ENCODE peak calls at places on chromosomes 6 and 20, in eight cellular contexts. U, L, E, B, C, S, X and V are unnamed samples.

GRCh38 chr6:118704911-118705310 is 53.5 kb upstream of the CEP85L start:
- DNase-seq in U (no peak), L (no peak), E (no peak), B (no peak), C (no peak), S (no peak), X (no peak), V (no peak)

GRCh38 chr20:58184984-58185383 is 43.5 kb downstream of the ANKRD60 start:
- DNase-seq in U (no peak), L (no peak), E (no peak), B (no peak), C (no peak), S (no peak), X (no peak), V (no peak)

GRCh38 chr20:54043044-54043967 is 27.1 kb downstream of the BCAS1 start:
- DNase-seq in U (no peak), L (no peak), E (no peak), B (no peak), C (no peak), S (no peak), X (no peak), V (no peak)

GRCh38 chr20:46967647-46968046 is 73.0 kb downstream of the EYA2 start:
- DNase-seq in U (no peak), L (no peak), E (no peak), B (no peak), C (no peak), S (no peak), X (no peak), V (no peak)

GRCh38 chr6:53301801-53302537 is 46.8 kb downstream of the ELOVL5 start:
- DNase-seq in U (no peak), L (no peak), E (no peak), B (no peak), C (no peak), S (no peak), X (no peak), V (no peak)

GRCh38 chr6:9593566-9593965 is 821.3 kb downstream of the TFAP2A start:
- DNase-seq in U (no peak), L (no peak), E (no peak), B (no peak), C (no peak), S (no peak), X (no peak), V (no peak)

GRCh38 chr6:116286773-116287358 is 7.1 kb upstream of the TSPYL1 start:
- DNase-seq in U (no peak), L (no peak), E (no peak), B (no peak), C (no peak), S (no peak), X (no peak), V (no peak)

GRCh38 chr20:19770375-19770774 is 12.3 kb downstream of the RIN2 start:
- DNase-seq in U (no peak), L (no peak), E (no peak), B (no peak), C (no peak), S (no peak), X (no peak), V (no peak)

GRCh38 chr6:156618600-156619205 is 158.5 kb upstream of the ARID1B start:
- DNase-seq in U (peak), L (no peak), E (no peak), B (no peak), C (no peak), S (no peak), X (no peak), V (peak)

GRCh38 chr6:162713926-162714759 is 13.4 kb downstream of the PRKN start:
- DNase-seq in U (no peak), L (no peak), E (no peak), B (no peak), C (no peak), S (no peak), X (no peak), V (no peak)

GRCh38 chr20:52593634-52594033 is 378.5 kb upstream of the TSHZ2 start:
- DNase-seq in U (no peak), L (no peak), E (no peak), B (no peak), C (no peak), S (no peak), X (no peak), V (no peak)

GRCh38 chr6:110125361-110125760 is 54.1 kb downstream of the WASF1 start:
- DNase-seq in U (no peak), L (no peak), E (no peak), B (no peak), C (no peak), S (no peak), X (no peak), V (no peak)

GRCh38 chr6:31737315-31738047 is 1.2 kb upstream of the CLIC1 start:
- DNase-seq in U (no peak), L (peak), E (no peak), B (no peak), C (no peak), S (no peak), X (peak), V (no peak)

GRCh38 chr6:25768566-25768965 is 14.0 kb downstream of the SLC17A4 start:
- DNase-seq in U (no peak), L (no peak), E (no peak), B (no peak), C (no peak), S (no peak), X (no peak), V (no peak)

GRCh38 chr6:166413491-166413951 is 30.8 kb upstream of the MPC1 start:
- DNase-seq in U (no peak), L (peak), E (no peak), B (no peak), C (no peak), S (no peak), X (no peak), V (no peak)

GRCh38 chr6:125765944-125766343 is 16.5 kb downstream of the HEY2 start:
- DNase-seq in U (no peak), L (no peak), E (no peak), B (no peak), C (no peak), S (no peak), X (no peak), V (no peak)

GRCh38 chr6:46756469-46757205 is 9.9 kb downstream of the ANKRD66 start:
- DNase-seq in U (no peak), L (no peak), E (no peak), B (no peak), C (no peak), S (no peak), X (no peak), V (no peak)

GRCh38 chr20:20333866-20334265 is 34.0 kb upstream of the INSM1 start:
- DNase-seq in U (no peak), L (no peak), E (no peak), B (no peak), C (no peak), S (no peak), X (peak), V (no peak)

GRCh38 chr20:17898548-17898994 is 70.0 kb downstream of the SNX5 start:
- DNase-seq in U (no peak), L (no peak), E (peak), B (peak), C (peak), S (peak), X (peak), V (no peak)

GRCh38 chr6:3738381-3739131 is 13.0 kb downstream of the PXDC1 start:
- DNase-seq in U (no peak), L (no peak), E (no peak), B (no peak), C (no peak), S (no peak), X (peak), V (no peak)

GRCh38 chr6:89564752-89565427 is 73.7 kb downstream of the LYRM2 start:
- DNase-seq in U (peak), L (no peak), E (no peak), B (no peak), C (no peak), S (no peak), X (no peak), V (peak)

GRCh38 chr20:52470561-52470960 is 279.0 kb upstream of the ZFP64 start:
- DNase-seq in U (no peak), L (no peak), E (no peak), B (no peak), C (no peak), S (no peak), X (no peak), V (no peak)

GRCh38 chr20:60224914-60225313 is 266.7 kb downstream of the CDH26 start:
- DNase-seq in U (no peak), L (no peak), E (no peak), B (no peak), C (no peak), S (no peak), X (peak), V (no peak)

GRCh38 chr6:38138374-38138773 is 318.8 kb downstream of the ZFAND3 start:
- DNase-seq in U (no peak), L (no peak), E (no peak), B (no peak), C (no peak), S (no peak), X (no peak), V (no peak)

GRCh38 chr6:4608361-4609115 is 167.7 kb upstream of the CDYL start:
- DNase-seq in U (no peak), L (peak), E (no peak), B (no peak), C (peak), S (no peak), X (no peak), V (no peak)

GRCh38 chr6:154197176-154197850 is 158.3 kb downstream of the OPRM1 start:
- DNase-seq in U (no peak), L (no peak), E (peak), B (no peak), C (no peak), S (no peak), X (no peak), V (peak)

GRCh38 chr6:7073810-7074525 is 33.8 kb upstream of the RREB1 start:
- DNase-seq in U (no peak), L (no peak), E (no peak), B (peak), C (no peak), S (peak), X (no peak), V (no peak)

GRCh38 chr6:47073125-47074110 is 31.3 kb upstream of the ADGRF1 start:
- DNase-seq in U (no peak), L (no peak), E (no peak), B (no peak), C (no peak), S (no peak), X (no peak), V (no peak)

GRCh38 chr20:42161228-42161829 is 543.2 kb upstream of the CHD6 start:
- DNase-seq in U (no peak), L (no peak), E (no peak), B (no peak), C (no peak), S (no peak), X (peak), V (no peak)

GRCh38 chr20:17710379-17711305 is 10.9 kb downstream of the BANF2 start:
- DNase-seq in U (no peak), L (no peak), E (no peak), B (no peak), C (no peak), S (no peak), X (peak), V (no peak)

GRCh38 chr6:31087494-31088089 is 24.8 kb downstream of the C6orf15 start:
- DNase-seq in U (peak), L (no peak), E (peak), B (peak), C (peak), S (peak), X (peak), V (no peak)

GRCh38 chr6:91081452-91082067 is 494.7 kb upstream of the MAP3K7 start:
- DNase-seq in U (peak), L (no peak), E (peak), B (no peak), C (no peak), S (no peak), X (peak), V (peak)

GRCh38 chr6:157238346-157238745 is 85.0 kb downstream of the TMEM242 start:
- DNase-seq in U (no peak), L (no peak), E (no peak), B (no peak), C (no peak), S (no peak), X (no peak), V (no peak)

GRCh38 chr6:22173311-22173710 is 123.5 kb downstream of the PRL start:
- DNase-seq in U (no peak), L (no peak), E (no peak), B (no peak), C (no peak), S (no peak), X (no peak), V (no peak)

GRCh38 chr6:40631760-40632159 is 44.6 kb upstream of the LRFN2 start:
- DNase-seq in U (no peak), L (no peak), E (no peak), B (no peak), C (no peak), S (no peak), X (no peak), V (no peak)

GRCh38 chr20:3980260-3981131 is 34.9 kb downstream of the RNF24 start:
- DNase-seq in U (no peak), L (no peak), E (peak), B (no peak), C (no peak), S (peak), X (peak), V (no peak)
- H3K4me3 ChIP-seq in U (no peak), L (peak), E (peak), B (peak), C (peak), S (no peak), X (no peak), V (no peak)

DNA sequence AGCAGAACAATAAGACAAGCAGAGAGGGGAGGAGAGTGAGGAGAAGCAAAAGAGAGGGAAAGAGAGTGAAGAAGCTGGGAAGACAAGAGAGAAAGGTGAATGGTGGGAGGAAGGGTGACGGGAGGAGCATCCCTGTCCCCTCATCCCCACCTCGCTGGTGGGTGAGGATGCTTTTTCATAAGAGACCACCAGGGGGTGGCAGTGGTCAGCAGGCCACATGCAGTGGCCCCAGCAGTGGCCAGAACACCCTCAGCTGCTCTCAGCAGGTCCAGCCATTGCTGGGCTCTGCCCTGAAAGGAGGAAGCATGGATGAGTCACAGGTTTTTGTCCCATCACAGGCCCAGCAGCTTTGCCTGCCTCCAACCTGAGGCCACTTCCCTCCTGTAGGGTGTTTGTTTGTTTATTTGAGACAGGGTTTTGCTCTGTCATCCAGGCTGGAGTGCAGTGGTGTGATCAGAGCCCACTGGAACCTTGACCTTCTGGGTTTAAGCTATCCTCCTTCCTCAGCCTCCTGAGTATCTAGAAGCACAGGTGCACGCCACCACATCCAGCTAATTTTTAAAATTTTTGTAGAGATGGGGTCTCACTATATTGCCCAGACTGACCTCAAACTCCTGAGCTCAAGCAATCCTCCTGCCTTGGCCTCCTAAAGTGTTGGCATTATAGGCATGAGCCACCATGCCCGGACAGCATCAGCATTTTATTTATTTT is 23.9 kb downstream of the FGD2 start:
- DNase-seq in U (peak), L (peak), E (peak), B (peak), C (peak), S (peak), X (peak), V (peak)
- TF ChIP-seq CTCF in U (peak), L (peak), E (peak), B (peak), C (peak), S (peak), X (peak), V (peak)

DNA sequence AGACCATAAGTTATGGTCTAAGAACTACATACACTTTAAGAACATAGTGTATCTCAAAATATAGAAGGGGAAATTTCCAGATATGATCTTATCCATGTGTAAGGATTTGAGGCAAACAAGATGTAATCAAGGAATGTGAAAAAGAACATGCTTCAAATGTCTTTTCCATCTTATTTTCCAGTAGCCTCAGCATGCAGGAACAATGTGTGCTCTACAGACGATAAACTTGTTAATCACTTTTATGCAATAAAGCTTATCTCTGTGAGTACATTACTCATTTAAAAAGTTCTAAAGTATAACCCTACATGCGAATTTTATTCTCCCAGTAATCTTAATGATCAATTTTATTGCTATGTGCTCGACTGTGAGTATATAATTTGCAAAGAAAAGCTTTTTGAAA is 185.2 kb downstream of the ALDH8A1 start:
- DNase-seq in U (no peak), L (no peak), E (no peak), B (no peak), C (no peak), S (no peak), X (no peak), V (no peak)
- H3K4me3 ChIP-seq in U (no peak), L (no peak), E (no peak), B (no peak), C (no peak), S (no peak), X (no peak), V (no peak)

GRCh38 chr20:33130553-33130952 is 37.4 kb upstream of the BPIFA2 start:
- DNase-seq in U (no peak), L (no peak), E (no peak), B (peak), C (no peak), S (no peak), X (no peak), V (no peak)

GRCh38 chr20:33127422-33128097 is 40.4 kb upstream of the BPIFA2 start:
- DNase-seq in U (no peak), L (no peak), E (no peak), B (no peak), C (no peak), S (no peak), X (no peak), V (no peak)

GRCh38 chr20:33133616-33133941 is 34.4 kb upstream of the BPIFA2 start:
- DNase-seq in U (no peak), L (no peak), E (no peak), B (no peak), C (no peak), S (no peak), X (no peak), V (no peak)

GRCh38 chr20:33132858-33133615 is 34.9 kb upstream of the BPIFA2 start:
- DNase-seq in U (no peak), L (no peak), E (no peak), B (no peak), C (no peak), S (no peak), X (peak), V (no peak)

DNA sequence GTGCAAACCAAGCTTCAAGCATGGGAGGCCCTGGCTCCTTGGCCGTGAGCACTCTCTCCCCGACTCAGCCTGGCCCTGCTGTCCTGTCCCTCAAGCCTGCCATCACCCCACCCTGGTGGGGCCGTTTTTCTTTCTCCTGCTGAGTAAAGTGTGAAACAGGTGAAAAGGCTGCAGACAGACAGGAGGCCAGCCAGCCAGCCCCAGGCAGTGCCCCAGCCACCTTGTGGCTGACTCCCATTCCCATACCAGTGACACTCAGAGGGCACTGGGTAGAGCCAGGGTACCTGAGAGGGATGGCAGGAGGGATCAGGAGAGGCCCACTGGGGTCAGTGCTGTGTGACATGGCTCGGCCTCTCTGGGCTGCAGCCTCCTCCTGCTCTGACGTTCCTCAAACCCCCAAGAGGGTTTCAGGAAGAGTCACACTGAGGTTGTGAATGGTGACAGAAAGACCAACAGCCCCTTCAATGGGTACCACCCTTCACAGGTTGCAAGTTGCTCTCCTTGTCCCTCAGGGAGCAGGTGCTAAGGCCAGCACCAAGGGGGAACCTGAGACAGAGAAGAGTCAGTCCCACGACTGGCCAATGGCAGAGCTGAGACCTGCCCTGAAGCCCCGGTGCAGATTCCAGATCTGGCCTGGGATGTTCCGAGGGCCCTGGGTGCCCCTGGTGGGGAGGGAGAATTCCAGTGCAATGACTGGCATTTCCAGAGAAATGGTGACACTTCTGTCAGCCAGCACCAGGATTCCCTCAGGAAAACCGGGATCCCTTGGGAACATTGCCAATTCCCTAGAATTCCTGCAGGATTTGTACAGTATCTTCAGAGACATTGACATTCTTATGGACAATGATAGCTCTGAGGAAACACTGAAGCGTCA is 35.8 kb upstream of the BPIFA2 start:
- DNase-seq in U (no peak), L (no peak), E (no peak), B (no peak), C (no peak), S (no peak), X (no peak), V (no peak)
- TF ChIP-seq CTCF in U (no peak), L (no peak), E (no peak), B (no peak), C (no peak), S (no peak), X (no peak), V (no peak)

DNA sequence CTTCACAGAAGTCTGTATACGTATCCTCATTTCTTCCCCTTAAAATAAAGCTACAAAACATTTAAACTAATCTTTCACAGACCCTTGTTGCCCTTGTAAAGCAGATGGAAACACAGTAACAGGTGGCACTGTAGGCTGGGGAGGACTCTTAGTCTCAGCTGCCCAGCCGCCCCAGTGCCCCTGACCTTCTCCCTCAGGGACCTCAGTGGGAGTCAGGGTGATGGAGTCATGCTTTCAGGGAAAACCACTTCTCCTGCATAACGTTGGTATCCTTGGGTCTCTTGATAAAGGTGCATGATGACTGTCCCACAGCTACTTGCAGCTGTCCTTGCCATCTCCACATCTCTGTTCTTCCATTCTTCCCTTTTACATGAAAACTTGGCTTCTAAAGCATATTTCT is 198.6 kb downstream of the CDKAL1 start:
- DNase-seq in U (no peak), L (no peak), E (no peak), B (no peak), C (no peak), S (no peak), X (no peak), V (no peak)
- H3K4me3 ChIP-seq in U (no peak), L (no peak), E (no peak), B (no peak), C (no peak), S (no peak), X (no peak), V (no peak)

DNA sequence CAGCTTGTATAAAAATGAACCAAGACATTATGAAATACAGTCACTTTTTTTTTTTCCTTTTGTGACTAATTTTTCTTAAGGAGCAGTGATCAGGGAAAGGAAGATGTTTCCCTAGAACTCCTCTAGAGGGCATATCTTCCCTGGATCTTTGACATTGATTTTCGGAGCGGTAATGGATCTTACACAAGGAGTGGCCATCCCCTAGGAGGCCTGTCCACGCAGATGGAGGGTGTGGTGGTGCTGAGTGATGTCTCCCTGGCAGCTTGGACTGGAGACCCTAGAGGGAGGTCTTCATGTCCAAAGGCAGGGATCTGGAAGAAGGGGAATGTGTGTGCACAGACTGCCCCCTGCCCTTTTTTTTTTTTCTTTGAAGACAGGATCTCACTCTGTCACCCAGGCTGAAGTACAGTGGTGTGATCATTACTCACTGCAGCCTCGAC is 7.0 kb upstream of the KIFC1 start:
- DNase-seq in U (no peak), L (no peak), E (peak), B (no peak), C (no peak), S (no peak), X (peak), V (no peak)
- TF ChIP-seq CTCF in U (peak), L (no peak), E (peak), B (no peak), C (peak), S (peak), X (no peak), V (peak)